ENCODE peak calls at places on chromosomes 5 and 9, in five cellular contexts. Q is NCI-H1417; R is RPMI8226; I is stimulated activated CD8-positive, alpha-beta memory T cell treated with anti-CD3 and anti-CD28 coated beads, Interleukin-4, amount 100 ng/mL, for 24 hours; N is MM.1S. C is an unnamed sample.

GRCh38 chr9:137488330-137488653 is 29.2 kb upstream of the NSMF start:
- DNase-seq in Q (peak), R (no peak), N (no peak), I (no peak), C (no peak)

GRCh38 chr9:4860383-4860782 is 67.6 kb downstream of the RCL1 start:
- DNase-seq in R (no peak), N (no peak), Q (no peak), I (no peak), C (no peak)

GRCh38 chr5:151183451-151184245 is 26.1 kb upstream of the ANXA6 start:
- DNase-seq in Q (peak), N (no peak), R (no peak), I (no peak), C (no peak)

GRCh38 chr9:38360880-38361836 is 31.3 kb upstream of the ALDH1B1 start:
- DNase-seq in I (no peak), Q (peak), N (no peak), R (no peak), C (no peak)

GRCh38 chr9:33818167-33818831 is 1.3 kb downstream of the UBE2R2 start:
- DNase-seq in R (no peak), N (no peak), I (no peak), Q (peak), C (no peak)

GRCh38 chr5:95846554-95847260 is 24.2 kb upstream of the GLRX start:
- DNase-seq in Q (peak), R (peak), N (peak), I (peak), C (peak)

GRCh38 chr9:81032831-81033230 is 656.5 kb downstream of the TLE1 start:
- DNase-seq in Q (no peak), R (no peak), I (no peak), N (no peak), C (no peak)

GRCh38 chr5:150473673-150474358 is 24.3 kb upstream of the RPS14 start:
- DNase-seq in Q (no peak), R (no peak), I (no peak), N (no peak), C (peak)

GRCh38 chr9:126916909-126917308 is 2.3 kb downstream of the RALGPS1 start:
- DNase-seq in R (peak), Q (no peak), N (no peak), I (no peak), C (no peak)

GRCh38 chr5:61332369-61332745 is 299 bp downstream of the ZSWIM6 start:
- DNase-seq in N (peak), R (peak), Q (peak), I (no peak), C (no peak)

GRCh38 chr9:133460405-133461175 is 812 bp downstream of the CACFD1 start:
- DNase-seq in R (peak), I (no peak), Q (peak), N (peak), C (peak)

GRCh38 chr9:85401998-85402397 is 339.8 kb downstream of the AGTPBP1 start:
- DNase-seq in N (no peak), Q (peak), I (no peak), R (no peak), C (peak)